ENCODE peak calls at places on chromosomes 6 and 20, in seven cellular contexts. C is body of pancreas, Y is esophagus squamous epithelium, T is ovary, Q is IMR-90, F is heart left ventricle, H is adrenal gland. X is an unnamed sample.

GRCh38 chr20:54929191-54929590 is 453.8 kb downstream of the DOK5 start:
- DNase-seq in C (no peak), F (no peak), H (no peak), Y (no peak), Q (no peak), T (no peak), X (no peak)

GRCh38 chr20:11935212-11935611 is 17.5 kb downstream of the BTBD3 start:
- DNase-seq in T (no peak), Q (no peak), H (no peak), C (no peak), F (no peak), Y (no peak), X (no peak)

GRCh38 chr20:23668477-23668951 is 20.3 kb downstream of the CST4 start:
- DNase-seq in H (peak), C (peak), Y (no peak), Q (peak), T (peak), F (peak), X (peak)

GRCh38 chr6:4359108-4359710 is 223.8 kb upstream of the ECI2 start:
- DNase-seq in T (no peak), C (no peak), F (no peak), Q (peak), H (no peak), Y (no peak), X (no peak)

GRCh38 chr20:1086273-1087213 is 31.9 kb upstream of the PSMF1 start:
- DNase-seq in Q (no peak), H (no peak), T (no peak), C (no peak), F (no peak), Y (no peak), X (no peak)

GRCh38 chr20:1017677-1018076 is 15.6 kb upstream of the RSPO4 start:
- DNase-seq in Q (no peak), C (no peak), Y (no peak), T (no peak), H (no peak), F (no peak), X (no peak)

GRCh38 chr6:101195581-101195980 is 197.9 kb upstream of the GRIK2 start:
- DNase-seq in Q (peak), Y (no peak), H (no peak), T (no peak), C (no peak), F (no peak), X (no peak)

GRCh38 chr6:130421567-130421966 is 55.8 kb downstream of the TMEM200A start:
- DNase-seq in T (no peak), H (no peak), Y (no peak), Q (peak), C (no peak), F (no peak), X (no peak)

GRCh38 chr6:162239330-162239729 is 488.2 kb downstream of the PRKN start:
- DNase-seq in Y (no peak), C (no peak), T (no peak), H (no peak), F (no peak), Q (no peak), X (no peak)

GRCh38 chr6:35251949-35252348 is 7.6 kb upstream of the ZNF76 start:
- DNase-seq in F (no peak), Y (no peak), T (no peak), H (no peak), Q (no peak), C (no peak), X (no peak)

GRCh38 chr20:23145281-23145700 is 59.2 kb upstream of the CD93 start:
- DNase-seq in C (no peak), Q (peak), F (no peak), T (no peak), Y (no peak), H (peak), X (no peak)

GRCh38 chr6:33692760-33693158 is 18.7 kb downstream of the UQCC2 start:
- DNase-seq in C (no peak), T (no peak), Q (peak), H (no peak), Y (no peak), F (peak), X (no peak)

GRCh38 chr6:132818404-132819359 is 4.3 kb downstream of the RPS12 start:
- DNase-seq in Q (peak), F (no peak), H (no peak), C (no peak), Y (no peak), T (no peak), X (no peak)

GRCh38 chr20:34022154-34022842 is 28.6 kb downstream of the RALY start:
- DNase-seq in Y (no peak), F (no peak), Q (no peak), T (no peak), C (no peak), H (no peak), X (no peak)

GRCh38 chr6:92810913-92811312 is 608.4 kb downstream of the EPHA7 start:
- DNase-seq in F (no peak), T (no peak), C (peak), H (peak), Q (peak), Y (no peak), X (no peak)

GRCh38 chr6:105746539-105746938 is 339.6 kb upstream of the PRDM1 start:
- DNase-seq in F (no peak), T (no peak), Y (no peak), H (no peak), Q (no peak), C (no peak), X (no peak)

GRCh38 chr20:44231193-44231592 is 15.9 kb upstream of the GDAP1L1 start:
- DNase-seq in F (no peak), H (no peak), Y (no peak), Q (no peak), T (no peak), C (no peak), X (no peak)

GRCh38 chr20:25549172-25549865 is 36.0 kb downstream of the NINL start:
- DNase-seq in Q (no peak), T (no peak), C (no peak), F (no peak), H (no peak), Y (no peak), X (no peak)

GRCh38 chr20:25549866-25550477 is 35.4 kb downstream of the NINL start:
- DNase-seq in C (no peak), Q (peak), Y (no peak), F (no peak), T (no peak), H (no peak), X (no peak)

GRCh38 chr20:25551413-25552210 is 33.7 kb downstream of the NINL start:
- DNase-seq in Y (no peak), C (no peak), T (no peak), H (no peak), Q (no peak), F (no peak), X (no peak)

GRCh38 chr20:25552977-25553376 is 32.4 kb downstream of the NINL start:
- DNase-seq in C (no peak), H (no peak), Y (no peak), Q (no peak), F (no peak), T (no peak), X (no peak)

GRCh38 chr20:25553819-25554296 is 31.5 kb downstream of the NINL start:
- DNase-seq in Y (no peak), T (peak), C (no peak), Q (peak), F (no peak), H (peak), X (no peak)
- H3K4me3 ChIP-seq in Y (no peak), T (no peak), C (no peak), Q (no peak), F (no peak), H (no peak), X (no peak)

GRCh38 chr20:37297066-37297736 is 7.7 kb downstream of the MANBAL start:
- DNase-seq in Y (no peak), Q (peak), C (no peak), H (peak), T (no peak), F (no peak), X (peak)

GRCh38 chr20:37296371-37296770 is 6.9 kb downstream of the MANBAL start:
- DNase-seq in H (no peak), C (no peak), T (no peak), Y (no peak), Q (no peak), F (no peak), X (no peak)

GRCh38 chr20:37299718-37300529 is 10.5 kb downstream of the MANBAL start:
- DNase-seq in H (no peak), Q (peak), C (no peak), Y (no peak), T (no peak), F (no peak), X (no peak)

GRCh38 chr20:37301120-37301519 is 11.7 kb downstream of the MANBAL start:
- DNase-seq in T (no peak), F (no peak), C (no peak), Y (no peak), Q (no peak), H (no peak), X (no peak)

DNA sequence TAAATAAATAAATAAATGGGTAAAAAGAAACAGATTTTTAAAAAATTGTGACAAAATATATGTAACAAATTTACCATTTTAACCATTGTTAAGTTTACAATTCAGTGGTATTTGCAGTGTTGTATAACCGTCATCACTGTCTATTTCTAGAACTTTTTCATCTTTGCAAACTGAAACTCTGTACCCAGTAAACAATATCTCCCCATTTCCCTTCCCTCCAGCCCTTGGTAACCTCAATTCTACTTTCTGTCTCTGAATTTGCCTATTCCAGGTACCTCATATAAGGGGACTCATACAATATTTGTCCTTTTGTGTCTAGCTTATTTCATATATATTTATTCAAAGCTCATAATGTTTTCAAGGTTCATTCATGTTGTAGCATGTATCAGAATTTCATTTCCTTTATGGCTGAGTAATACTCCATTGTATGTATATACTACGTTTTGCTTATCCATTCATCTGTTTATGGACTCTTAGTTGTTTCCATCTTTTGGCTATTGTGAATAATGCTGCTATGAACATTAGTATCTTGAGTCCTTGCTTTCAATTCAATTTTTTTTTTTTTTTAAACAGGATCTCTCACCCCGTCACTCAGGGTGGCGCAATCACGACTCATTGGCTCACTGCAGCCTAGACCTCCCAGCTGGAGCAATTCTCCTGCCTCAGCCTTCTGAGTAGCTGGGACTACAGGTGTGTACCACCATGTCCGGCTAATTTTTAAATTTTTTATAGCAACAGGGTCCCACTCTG is 8.9 kb downstream of the MANBAL start:
- DNase-seq in C (no peak), H (no peak), Y (no peak), T (no peak), F (no peak), Q (peak), X (no peak)
- H3K27ac ChIP-seq in C (no peak), H (no peak), Y (no peak), T (no peak), F (no peak), Q (no peak), X (peak)

DNA sequence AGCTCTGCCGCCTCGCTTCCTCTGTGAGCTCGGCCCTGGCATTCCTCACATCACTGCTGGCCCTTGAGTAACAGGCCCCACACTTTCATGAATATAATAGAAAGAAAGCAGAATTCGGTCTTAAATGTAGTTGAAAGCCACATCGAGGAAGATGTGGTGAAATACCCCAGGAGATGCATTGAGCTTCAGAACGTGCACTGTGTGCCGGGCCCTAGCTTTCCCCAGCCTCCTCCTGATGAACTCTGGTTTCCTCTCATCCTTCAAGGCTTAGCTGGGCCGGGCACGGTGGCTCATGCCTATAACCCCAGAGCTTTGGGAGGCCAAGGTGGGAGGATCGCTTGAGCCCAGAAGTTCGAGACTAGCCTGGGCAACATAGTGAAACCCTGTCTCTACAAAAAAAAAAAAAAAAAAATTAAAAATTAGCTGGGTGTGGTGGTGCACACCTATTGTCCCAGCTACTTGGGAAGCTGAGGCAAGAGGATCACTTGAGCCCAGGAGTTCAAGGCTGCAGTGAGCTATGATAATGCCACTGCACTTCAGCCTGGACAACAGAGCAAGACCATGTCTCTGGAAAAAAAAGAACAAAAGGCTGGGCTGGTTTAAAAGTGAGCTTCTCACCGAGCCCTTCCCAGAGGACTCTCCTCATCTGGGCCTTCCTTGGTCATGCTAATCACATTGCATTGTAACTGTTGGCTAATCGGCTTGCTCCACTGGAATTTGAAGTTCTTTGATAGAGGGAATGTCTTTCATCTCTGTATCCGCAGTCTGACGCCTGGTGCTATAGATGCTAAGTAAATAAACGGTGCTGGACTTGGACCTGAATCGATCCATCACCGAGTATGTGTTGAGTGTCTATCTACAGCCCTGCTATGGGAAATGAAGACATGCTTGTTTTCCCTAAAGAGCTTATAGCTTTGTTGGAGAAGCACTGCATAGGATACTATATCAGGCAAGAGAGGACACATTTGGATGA is 43.8 kb upstream of the FOXQ1 start:
- DNase-seq in T (no peak), F (no peak), H (no peak), Q (no peak), Y (no peak), C (no peak), X (no peak)
- TF ChIP-seq POLR2A in T (no peak), F (no peak), H (no peak), Q (no peak), Y (no peak), C (no peak), X (no peak)

GRCh38 chr6:49551126-49551865 is 828 bp downstream of the C6orf141 start:
- DNase-seq in H (no peak), T (peak), Q (no peak), C (peak), F (no peak), Y (no peak), X (no peak)
- H3K4me3 ChIP-seq in H (peak), T (peak), Q (no peak), C (peak), F (peak), Y (peak), X (peak)

X was measured in uterus.